ENCODE peak calls at places on chromosomes 3 and 15, in eight cellular contexts. M, N, Z, F, J, I, G and C are unnamed samples.

GRCh38 chr3:186164696-186165095 is 55.8 kb upstream of the ETV5 start:
- DNase-seq in F (no peak), N (no peak), I (no peak), Z (no peak), J (no peak), M (no peak), G (no peak), C (no peak)

GRCh38 chr3:99730870-99731269 is 86.8 kb upstream of the CMSS1 start:
- DNase-seq in Z (no peak), J (no peak), N (no peak), I (no peak), G (no peak), M (no peak), F (no peak), C (no peak)

GRCh38 chr3:64355473-64355872 is 130.2 kb upstream of the PRICKLE2 start:
- DNase-seq in F (no peak), G (no peak), N (no peak), M (no peak), I (no peak), Z (no peak), J (no peak), C (no peak)

GRCh38 chr15:74826372-74826819 is at the start of gene CPLX3:
- DNase-seq in I (peak), J (peak), G (no peak), N (peak), M (no peak), F (no peak), Z (no peak), C (peak)

GRCh38 chr3:129793947-129794318 is 99.6 kb downstream of the TMCC1 start:
- DNase-seq in J (no peak), G (no peak), N (no peak), I (peak), F (no peak), Z (no peak), M (peak), C (no peak)

GRCh38 chr15:95287774-95288173 is 1042.7 kb upstream of the NR2F2 start:
- DNase-seq in I (no peak), N (peak), M (no peak), F (no peak), J (no peak), Z (no peak), G (no peak), C (no peak)

GRCh38 chr3:141385386-141386079 is 17.2 kb downstream of the ZBTB38 start:
- DNase-seq in Z (no peak), I (no peak), G (no peak), F (no peak), J (no peak), N (no peak), M (peak), C (no peak)

GRCh38 chr3:162328649-162329048 is 832.0 kb downstream of the OTOL1 start:
- DNase-seq in N (no peak), Z (no peak), M (no peak), I (no peak), J (no peak), G (no peak), F (no peak), C (no peak)

GRCh38 chr3:178964551-178964950 is 107.1 kb downstream of the ZMAT3 start:
- DNase-seq in I (no peak), Z (no peak), N (no peak), M (no peak), F (no peak), J (no peak), G (no peak), C (no peak)

GRCh38 chr3:141845407-141846049 is 30.9 kb upstream of the ATP1B3 start:
- DNase-seq in J (no peak), M (no peak), I (no peak), Z (no peak), N (peak), G (no peak), F (no peak), C (no peak)

GRCh38 chr15:57665939-57666338 is 40.6 kb upstream of the POLR2M start:
- DNase-seq in I (no peak), N (no peak), Z (no peak), M (no peak), J (no peak), G (no peak), F (no peak), C (no peak)

GRCh38 chr15:56837281-56837680 is 81.2 kb upstream of the TCF12 start:
- DNase-seq in F (no peak), G (no peak), N (no peak), I (no peak), J (no peak), M (no peak), Z (no peak), C (no peak)

GRCh38 chr15:68672781-68673205 is 94.0 kb downstream of the CORO2B start:
- DNase-seq in Z (no peak), G (no peak), F (no peak), J (no peak), M (peak), N (no peak), I (no peak), C (no peak)

GRCh38 chr3:52524752-52525661 is 8.7 kb downstream of the NT5DC2 start:
- DNase-seq in J (no peak), M (no peak), F (no peak), G (no peak), Z (no peak), I (no peak), N (no peak), C (no peak)